ENCODE peak calls at places on chromosomes 12 and 14, in nine cellular contexts. T is NCI-H1092; A is sigmoid colon; V is HuH-7.5; O is LoVo; B is EH; L is stimulated activated naive CD4-positive, alpha-beta T cell; U is NCI-H69; E is progenitor cell of endocrine pancreas. W is an unnamed sample.

GRCh38 chr12:20097561-20097960 is 270.8 kb upstream of the PDE3A start:
- DNase-seq in T (no peak), A (no peak), V (no peak), O (no peak), B (peak; percentile 82), L (no peak), U (no peak), E (no peak), W (no peak)

GRCh38 chr12:107310621-107311020 is 217.3 kb upstream of the CRY1 start:
- DNase-seq in T (no peak), A (no peak), V (no peak), O (no peak), B (no peak), L (no peak), U (peak; percentile 57), E (no peak), W (no peak)

GRCh38 chr12:46470039-46470627 is 97.6 kb upstream of the SLC38A2 start:
- DNase-seq in T (no peak), A (no peak), V (no peak), O (no peak), B (no peak), L (peak; percentile 3), U (no peak), E (no peak), W (no peak)

GRCh38 chr12:65518771-65519170 is 240.3 kb downstream of the MSRB3 start:
- DNase-seq in T (no peak), A (no peak), V (no peak), O (no peak), B (peak; percentile 75), L (no peak), U (no peak), E (no peak), W (no peak)

GRCh38 chr14:77290705-77291104 is 19.7 kb upstream of the NGB start:
- DNase-seq in T (no peak), A (no peak), V (no peak), O (no peak), B (peak; percentile 45), L (no peak), U (no peak), E (no peak), W (no peak)

GRCh38 chr14:103404920-103405319 is 19.7 kb downstream of the MARK3 start:
- DNase-seq in T (no peak), A (no peak), V (no peak), O (no peak), B (no peak), L (no peak), U (no peak), E (no peak), W (no peak)

GRCh38 chr12:6205144-6205539 is 4.9 kb downstream of the CD9 start:
- DNase-seq in T (no peak), A (peak; percentile 93), V (no peak), O (no peak), B (no peak), L (no peak), U (no peak), E (no peak), W (no peak)

GRCh38 chr14:69398818-69399210 is 322 bp downstream of the SLC39A9 start:
- DNase-seq in T (no peak), A (no peak), V (no peak), O (no peak), B (no peak), L (no peak), U (peak; percentile 66), E (no peak), W (no peak)

GRCh38 chr12:55933158-55933798 is 2.3 kb downstream of the DGKA start:
- DNase-seq in T (no peak), A (no peak), V (no peak), O (peak; percentile 97), B (peak; percentile 58), L (no peak), U (peak; percentile 57), E (no peak), W (no peak)

GRCh38 chr12:121560392-121561021 is 20.3 kb downstream of the KDM2B start:
- DNase-seq in T (no peak), A (no peak), V (no peak), O (no peak), B (no peak), L (no peak), U (no peak), E (no peak), W (no peak)

GRCh38 chr14:101849125-101849524 is 87.6 kb downstream of the PPP2R5C start:
- DNase-seq in T (no peak), A (no peak), V (no peak), O (no peak), B (no peak), L (no peak), U (no peak), E (no peak), W (no peak)

GRCh38 chr14:19823765-19824164 is 20.2 kb downstream of the OR4N2 start:
- DNase-seq in T (no peak), A (no peak), V (no peak), O (no peak), B (no peak), L (no peak), U (no peak), E (no peak), W (no peak)

GRCh38 chr12:43294881-43295280 is 257.1 kb downstream of the ADAMTS20 start:
- DNase-seq in T (no peak), A (no peak), V (no peak), O (no peak), B (no peak), L (no peak), U (no peak), E (no peak), W (no peak)

GRCh38 chr12:125245601-125246345 is 180.5 kb downstream of the AACS start:
- DNase-seq in T (no peak), A (no peak), V (no peak), O (no peak), B (no peak), L (no peak), U (no peak), E (no peak), W (no peak)

GRCh38 chr12:124436366-124436765 is 131.0 kb downstream of the NCOR2 start:
- DNase-seq in T (no peak), A (no peak), V (no peak), O (no peak), B (no peak), L (no peak), U (no peak), E (no peak), W (no peak)

GRCh38 chr12:25957898-25958253 is 606 bp upstream of the RASSF8 start:
- DNase-seq in T (no peak), A (no peak), V (peak; percentile 37), O (no peak), B (peak; percentile 88), L (no peak), U (no peak), E (no peak), W (no peak)

GRCh38 chr12:130620756-130621155 is 95.3 kb downstream of the RIMBP2 start:
- DNase-seq in T (no peak), A (peak; percentile 57), V (no peak), O (no peak), B (no peak), L (no peak), U (no peak), E (no peak), W (no peak)

GRCh38 chr12:119770146-119770545 is 102.2 kb downstream of the PRKAB1 start:
- DNase-seq in T (no peak), A (no peak), V (no peak), O (no peak), B (no peak), L (no peak), U (no peak), E (no peak), W (no peak)

W was measured in spleen.